ENCODE peak calls at places on chromosomes 3 and 15, in four cellular contexts. One of them, this sample, is unnamed. For H3K4me1, the result is how much of the 10 kb centered on the place peaks cover.

GRCh38 chr3:197518794-197519451 is 36.8 kb downstream of the BDH1 start:
- DNase-seq in CD8-positive, alpha-beta T cell: no peak
- DNase-seq in CD8-positive, alpha-beta memory T cell: no peak
- DNase-seq in aorta: peak
- DNase-seq in this sample: no peak

GRCh38 chr3:136778865-136779264 is 26.7 kb upstream of the STAG1 start:
- DNase-seq in CD8-positive, alpha-beta T cell: no peak
- DNase-seq in CD8-positive, alpha-beta memory T cell: no peak
- DNase-seq in aorta: no peak
- DNase-seq in this sample: no peak

GRCh38 chr3:66220066-66220465 is 735 bp upstream of the SLC25A26 start:
- DNase-seq in CD8-positive, alpha-beta T cell: no peak
- DNase-seq in CD8-positive, alpha-beta memory T cell: no peak
- DNase-seq in aorta: no peak
- DNase-seq in this sample: no peak

GRCh38 chr15:23438816-23439466 is 8.1 kb downstream of the GOLGA6L2 start:
- DNase-seq in CD8-positive, alpha-beta T cell: no peak
- DNase-seq in CD8-positive, alpha-beta memory T cell: no peak
- DNase-seq in aorta: no peak
- DNase-seq in this sample: no peak

GRCh38 chr15:64842986-64843561 is 1.4 kb downstream of the PLEKHO2 start:
- DNase-seq in CD8-positive, alpha-beta T cell: no peak
- DNase-seq in CD8-positive, alpha-beta memory T cell: no peak
- DNase-seq in aorta: peak
- DNase-seq in this sample: peak

GRCh38 chr3:111774622-111775021 is 84.4 kb upstream of the PHLDB2 start:
- DNase-seq in CD8-positive, alpha-beta T cell: no peak
- DNase-seq in CD8-positive, alpha-beta memory T cell: no peak
- DNase-seq in aorta: no peak
- DNase-seq in this sample: no peak

GRCh38 chr3:63492464-63492863 is 160.0 kb upstream of the SNTN start:
- DNase-seq in CD8-positive, alpha-beta T cell: no peak
- DNase-seq in CD8-positive, alpha-beta memory T cell: no peak
- DNase-seq in aorta: no peak
- DNase-seq in this sample: no peak

GRCh38 chr3:23459437-23459836 is 256.3 kb downstream of the UBE2E2 start:
- DNase-seq in CD8-positive, alpha-beta T cell: no peak
- DNase-seq in CD8-positive, alpha-beta memory T cell: no peak
- DNase-seq in aorta: no peak
- DNase-seq in this sample: no peak

GRCh38 chr3:156151824-156152428 is 31.5 kb downstream of the KCNAB1 start:
- DNase-seq in CD8-positive, alpha-beta T cell: peak
- DNase-seq in CD8-positive, alpha-beta memory T cell: peak
- DNase-seq in aorta: peak
- DNase-seq in this sample: peak

GRCh38 chr3:149813367-149814281 is 609 bp downstream of the RNF13 start:
- DNase-seq in CD8-positive, alpha-beta T cell: peak
- DNase-seq in CD8-positive, alpha-beta memory T cell: no peak
- DNase-seq in aorta: peak
- DNase-seq in this sample: no peak

GRCh38 chr15:63504979-63505841 is 817 bp downstream of the USP3 start:
- DNase-seq in CD8-positive, alpha-beta T cell: peak
- DNase-seq in CD8-positive, alpha-beta memory T cell: peak
- DNase-seq in aorta: peak
- DNase-seq in this sample: peak

GRCh38 chr3:126714921-126715320 is 10.9 kb downstream of the CHCHD6 start:
- DNase-seq in CD8-positive, alpha-beta T cell: no peak
- DNase-seq in CD8-positive, alpha-beta memory T cell: no peak
- DNase-seq in aorta: no peak
- DNase-seq in this sample: no peak

GRCh38 chr3:143826296-143826695 is 22.0 kb downstream of the SLC9A9 start:
- DNase-seq in CD8-positive, alpha-beta T cell: no peak
- DNase-seq in CD8-positive, alpha-beta memory T cell: no peak
- DNase-seq in aorta: no peak
- DNase-seq in this sample: no peak

GRCh38 chr3:120275553-120276092 is 9.4 kb downstream of the GPR156 start:
- DNase-seq in CD8-positive, alpha-beta T cell: no peak
- DNase-seq in CD8-positive, alpha-beta memory T cell: no peak
- DNase-seq in aorta: no peak
- DNase-seq in this sample: no peak

GRCh38 chr3:171028025-171028778 is 1.7 kb upstream of the SLC2A2 start:
- DNase-seq in CD8-positive, alpha-beta T cell: peak
- DNase-seq in CD8-positive, alpha-beta memory T cell: no peak
- DNase-seq in aorta: peak
- DNase-seq in this sample: peak

GRCh38 chr3:113697192-113698090 is 999 bp upstream of the USF3 start:
- DNase-seq in CD8-positive, alpha-beta T cell: peak
- DNase-seq in CD8-positive, alpha-beta memory T cell: peak
- DNase-seq in aorta: peak
- DNase-seq in this sample: no peak

GRCh38 chr15:74542192-74543042 is 1.4 kb downstream of the ARID3B start:
- DNase-seq in CD8-positive, alpha-beta T cell: no peak
- DNase-seq in CD8-positive, alpha-beta memory T cell: no peak
- DNase-seq in aorta: no peak
- DNase-seq in this sample: no peak

GRCh38 chr3:55607844-55608243 is 120.7 kb upstream of the WNT5A start:
- DNase-seq in CD8-positive, alpha-beta T cell: no peak
- DNase-seq in CD8-positive, alpha-beta memory T cell: no peak
- DNase-seq in aorta: no peak
- DNase-seq in this sample: no peak

GRCh38 chr15:77992356-77993222 is 84.9 kb downstream of the TBC1D2B start:
- DNase-seq in CD8-positive, alpha-beta T cell: no peak
- DNase-seq in CD8-positive, alpha-beta memory T cell: no peak
- DNase-seq in aorta: no peak
- DNase-seq in this sample: no peak

GRCh38 chr3:44862221-44862637 is 517 bp downstream of the TMEM42 start:
- DNase-seq in CD8-positive, alpha-beta T cell: no peak
- DNase-seq in CD8-positive, alpha-beta memory T cell: no peak
- DNase-seq in aorta: no peak
- DNase-seq in this sample: no peak

GRCh38 chr3:43206632-43207031 is 79.7 kb upstream of the SNRK start:
- DNase-seq in CD8-positive, alpha-beta T cell: no peak
- DNase-seq in CD8-positive, alpha-beta memory T cell: no peak
- DNase-seq in aorta: no peak
- DNase-seq in this sample: no peak

GRCh38 chr15:64460737-64461576 is 579 bp downstream of the ZNF609 start:
- DNase-seq in CD8-positive, alpha-beta T cell: peak
- DNase-seq in CD8-positive, alpha-beta memory T cell: peak
- DNase-seq in aorta: peak
- DNase-seq in this sample: no peak

GRCh38 chr3:66482005-66482404 is 18.8 kb downstream of the LRIG1 start:
- DNase-seq in CD8-positive, alpha-beta T cell: no peak
- DNase-seq in CD8-positive, alpha-beta memory T cell: no peak
- DNase-seq in aorta: no peak
- DNase-seq in this sample: no peak

GRCh38 chr3:116059421-116060096 is 385.7 kb downstream of the LSAMP start:
- DNase-seq in CD8-positive, alpha-beta T cell: no peak
- DNase-seq in CD8-positive, alpha-beta memory T cell: no peak
- DNase-seq in aorta: no peak
- DNase-seq in this sample: no peak

GRCh38 chr3:26579126-26579525 is 43.4 kb upstream of the LRRC3B start:
- DNase-seq in CD8-positive, alpha-beta T cell: no peak
- DNase-seq in CD8-positive, alpha-beta memory T cell: no peak
- DNase-seq in aorta: no peak
- DNase-seq in this sample: no peak

GRCh38 chr3:45771831-45772230 is 24.5 kb downstream of the SLC6A20 start:
- DNase-seq in CD8-positive, alpha-beta T cell: no peak
- DNase-seq in CD8-positive, alpha-beta memory T cell: no peak
- DNase-seq in aorta: no peak
- DNase-seq in this sample: no peak

GRCh38 chr3:195182470-195182795 is 88.5 kb downstream of the XXYLT1 start:
- DNase-seq in CD8-positive, alpha-beta T cell: no peak
- DNase-seq in CD8-positive, alpha-beta memory T cell: no peak
- DNase-seq in aorta: no peak
- DNase-seq in this sample: no peak

GRCh38 chr3:118760611-118761606 is 273.7 kb downstream of the IGSF11 start:
- DNase-seq in CD8-positive, alpha-beta T cell: no peak
- DNase-seq in CD8-positive, alpha-beta memory T cell: no peak
- DNase-seq in aorta: no peak
- DNase-seq in this sample: no peak

GRCh38 chr3:149609595-149609994 is 48.2 kb downstream of the WWTR1 start:
- DNase-seq in CD8-positive, alpha-beta T cell: no peak
- DNase-seq in CD8-positive, alpha-beta memory T cell: no peak
- DNase-seq in aorta: no peak
- DNase-seq in this sample: no peak

GRCh38 chr3:182795383-182795782 is 2.1 kb downstream of the ATP11B start:
- DNase-seq in CD8-positive, alpha-beta T cell: peak
- DNase-seq in CD8-positive, alpha-beta memory T cell: peak
- DNase-seq in aorta: no peak
- DNase-seq in this sample: no peak

GRCh38 chr3:89276116-89276515 is 168.7 kb downstream of the EPHA3 start:
- DNase-seq in CD8-positive, alpha-beta T cell: no peak
- DNase-seq in CD8-positive, alpha-beta memory T cell: no peak
- DNase-seq in aorta: no peak
- DNase-seq in this sample: no peak

GRCh38 chr3:16511561-16512434 is 1.7 kb downstream of the RFTN1 start:
- DNase-seq in CD8-positive, alpha-beta T cell: peak
- DNase-seq in CD8-positive, alpha-beta memory T cell: peak
- DNase-seq in aorta: peak
- DNase-seq in this sample: peak

GRCh38 chr3:43621406-43621973 is 321 bp downstream of the ANO10 start:
- DNase-seq in CD8-positive, alpha-beta T cell: no peak
- DNase-seq in CD8-positive, alpha-beta memory T cell: no peak
- DNase-seq in aorta: peak
- DNase-seq in this sample: no peak

GRCh38 chr3:170330366-170330765 is 27.1 kb upstream of the SKIL start:
- DNase-seq in CD8-positive, alpha-beta T cell: no peak
- DNase-seq in CD8-positive, alpha-beta memory T cell: no peak
- DNase-seq in aorta: no peak
- DNase-seq in this sample: no peak

GRCh38 chr3:41369838-41370237 is 170.5 kb downstream of the CTNNB1 start:
- DNase-seq in CD8-positive, alpha-beta T cell: no peak
- DNase-seq in CD8-positive, alpha-beta memory T cell: no peak
- DNase-seq in aorta: no peak
- DNase-seq in this sample: no peak

GRCh38 chr3:112963683-112964082 is 11.2 kb downstream of the CD200R1 start:
- DNase-seq in CD8-positive, alpha-beta T cell: no peak
- DNase-seq in CD8-positive, alpha-beta memory T cell: no peak
- DNase-seq in aorta: no peak
- DNase-seq in this sample: no peak

GRCh38 chr3:117549716-117550115 is 840.1 kb downstream of the TUSC7 start:
- DNase-seq in CD8-positive, alpha-beta T cell: no peak
- DNase-seq in CD8-positive, alpha-beta memory T cell: no peak
- DNase-seq in aorta: no peak
- DNase-seq in this sample: no peak

GRCh38 chr3:36776436-36776835 is 12.1 kb upstream of the DCLK3 start:
- DNase-seq in CD8-positive, alpha-beta T cell: no peak
- DNase-seq in CD8-positive, alpha-beta memory T cell: no peak
- DNase-seq in aorta: no peak
- DNase-seq in this sample: no peak
- H3K4me1 ChIP-seq in CD8-positive, alpha-beta T cell: under half
- H3K4me1 ChIP-seq in CD8-positive, alpha-beta memory T cell: under half
- H3K4me1 ChIP-seq in aorta: under half
- H3K4me1 ChIP-seq in this sample: under half

DNA sequence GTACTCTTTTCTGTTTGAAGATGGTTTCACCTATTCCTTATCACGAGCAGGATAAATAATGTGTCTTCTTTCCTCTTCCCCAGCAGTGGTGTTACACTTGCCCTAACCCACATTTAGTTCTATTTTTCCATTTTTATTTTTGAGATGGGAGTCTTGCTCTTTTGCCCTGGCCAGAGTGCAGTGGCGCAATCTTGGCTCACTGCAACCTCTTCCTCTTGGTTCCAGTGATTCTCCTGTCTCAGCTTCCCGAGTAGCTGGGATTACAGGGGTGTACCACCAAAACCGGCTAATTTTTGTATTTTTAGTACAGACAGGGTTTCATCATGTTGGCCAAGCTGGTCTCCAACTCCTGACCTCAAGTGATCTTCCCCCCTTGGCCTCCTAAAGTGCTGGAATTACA is 372.4 kb downstream of the FOXP1 start:
- DNase-seq in CD8-positive, alpha-beta T cell: no peak
- DNase-seq in CD8-positive, alpha-beta memory T cell: no peak
- DNase-seq in aorta: no peak
- DNase-seq in this sample: peak
- H3K4me1 ChIP-seq in CD8-positive, alpha-beta T cell: half or more
- H3K4me1 ChIP-seq in CD8-positive, alpha-beta memory T cell: half or more
- H3K4me1 ChIP-seq in aorta: under half
- H3K4me1 ChIP-seq in this sample: under half

GRCh38 chr15:85329561-85330421 is 50.6 kb upstream of the AKAP13 start:
- DNase-seq in CD8-positive, alpha-beta T cell: peak
- DNase-seq in CD8-positive, alpha-beta memory T cell: no peak
- DNase-seq in aorta: no peak
- DNase-seq in this sample: peak

GRCh38 chr15:85318732-85319076 is 61.7 kb upstream of the AKAP13 start:
- DNase-seq in CD8-positive, alpha-beta T cell: no peak
- DNase-seq in CD8-positive, alpha-beta memory T cell: no peak
- DNase-seq in aorta: no peak
- DNase-seq in this sample: no peak

GRCh38 chr15:85327820-85328219 is 52.6 kb upstream of the AKAP13 start:
- DNase-seq in CD8-positive, alpha-beta T cell: no peak
- DNase-seq in CD8-positive, alpha-beta memory T cell: no peak
- DNase-seq in aorta: no peak
- DNase-seq in this sample: no peak

DNA sequence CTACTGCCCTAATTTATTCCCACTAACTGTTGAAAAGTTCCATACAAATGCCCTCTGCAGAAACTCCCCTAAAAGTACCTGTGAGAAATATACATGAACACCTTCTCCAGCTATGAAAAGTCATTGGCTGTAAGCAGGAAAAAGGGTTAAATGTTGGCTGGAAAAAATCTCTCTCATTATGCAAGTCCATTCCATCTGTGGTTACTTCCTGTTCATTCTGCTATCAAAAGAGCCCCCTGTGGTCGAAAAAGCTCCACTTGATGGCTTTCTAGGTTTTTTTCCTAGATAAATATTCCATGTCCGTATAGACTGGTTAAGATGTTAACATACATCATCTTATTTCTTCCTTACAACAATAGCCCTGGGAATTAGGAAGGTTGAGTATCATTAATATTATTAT is 56.2 kb upstream of the AKAP13 start:
- DNase-seq in CD8-positive, alpha-beta T cell: no peak
- DNase-seq in CD8-positive, alpha-beta memory T cell: no peak
- DNase-seq in aorta: no peak
- DNase-seq in this sample: no peak
- H3K4me1 ChIP-seq in CD8-positive, alpha-beta T cell: under half
- H3K4me1 ChIP-seq in CD8-positive, alpha-beta memory T cell: under half
- H3K4me1 ChIP-seq in aorta: under half
- H3K4me1 ChIP-seq in this sample: under half

DNA sequence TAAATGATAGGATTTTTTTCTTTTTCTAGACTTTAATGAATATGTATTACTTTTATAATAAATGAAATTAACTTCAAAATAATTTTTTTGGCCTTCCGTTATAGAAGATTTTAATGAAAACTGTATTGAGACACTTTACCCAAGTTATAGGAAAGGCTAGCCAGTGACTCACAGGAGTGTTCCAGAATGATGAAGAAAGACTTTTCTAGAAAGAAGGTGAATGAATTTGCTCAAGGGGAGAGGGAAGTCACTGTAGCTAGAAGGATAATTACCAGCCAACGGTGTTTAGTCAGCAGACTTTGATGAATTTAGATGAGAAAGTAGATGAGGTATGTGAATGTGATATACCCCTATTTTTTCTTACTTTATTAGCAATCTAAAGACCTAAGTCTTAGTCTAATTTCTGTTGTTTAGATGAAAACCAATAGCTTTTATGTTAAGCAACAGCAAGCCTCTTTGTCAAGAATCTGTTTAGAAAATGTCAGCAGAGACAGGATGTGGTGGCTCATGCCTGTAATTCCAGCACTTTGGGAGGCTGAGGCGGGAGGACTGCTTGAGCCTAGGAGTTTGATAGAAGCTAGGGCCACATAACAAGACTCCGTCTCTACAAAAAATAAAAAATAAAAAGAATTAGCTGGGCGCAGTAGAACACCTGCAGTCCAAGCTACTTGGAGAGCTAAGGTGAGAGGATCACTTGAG is 3.2 kb downstream of the ALAS1 start:
- DNase-seq in CD8-positive, alpha-beta T cell: no peak
- DNase-seq in CD8-positive, alpha-beta memory T cell: no peak
- DNase-seq in aorta: no peak
- DNase-seq in this sample: no peak
- H3K4me1 ChIP-seq in CD8-positive, alpha-beta T cell: under half
- H3K4me1 ChIP-seq in CD8-positive, alpha-beta memory T cell: under half
- H3K4me1 ChIP-seq in aorta: under half
- H3K4me1 ChIP-seq in this sample: half or more